ENCODE peak calls at places on chromosomes 16 and 17, in nine cellular contexts. One of them, this sample, is unnamed.

GRCh38 chr17:74453665-74454196 is 12.7 kb upstream of the CD300A start:
- DNase-seq in breast epithelium: peak; percentile 81
- DNase-seq in CD4-positive, alpha-beta memory T cell: peak; percentile 53
- DNase-seq in fibroblast of lung: no peak
- DNase-seq in mesenchymal stem cell: no peak
- DNase-seq in uterus: no peak
- DNase-seq in effector memory CD4-positive, alpha-beta T cell: peak; percentile 47
- DNase-seq in tibial artery: peak; percentile 97
- DNase-seq in upper lobe of left lung: no peak
- DNase-seq in this sample: no peak

GRCh38 chr17:37562016-37562745 is 47.0 kb downstream of the SYNRG start:
- DNase-seq in breast epithelium: no peak
- DNase-seq in CD4-positive, alpha-beta memory T cell: no peak
- DNase-seq in fibroblast of lung: no peak
- DNase-seq in mesenchymal stem cell: no peak
- DNase-seq in uterus: no peak
- DNase-seq in effector memory CD4-positive, alpha-beta T cell: no peak
- DNase-seq in tibial artery: no peak
- DNase-seq in upper lobe of left lung: no peak
- DNase-seq in this sample: no peak

GRCh38 chr17:17784599-17785264 is 52.1 kb downstream of the SREBF1 start:
- DNase-seq in breast epithelium: no peak
- DNase-seq in CD4-positive, alpha-beta memory T cell: no peak
- DNase-seq in fibroblast of lung: no peak
- DNase-seq in mesenchymal stem cell: peak; percentile 64
- DNase-seq in uterus: no peak
- DNase-seq in effector memory CD4-positive, alpha-beta T cell: no peak
- DNase-seq in tibial artery: no peak
- DNase-seq in upper lobe of left lung: no peak
- DNase-seq in this sample: no peak

GRCh38 chr17:75517277-75517865 is 1.0 kb downstream of the TSEN54 start:
- DNase-seq in breast epithelium: no peak
- DNase-seq in CD4-positive, alpha-beta memory T cell: peak; percentile 6
- DNase-seq in fibroblast of lung: no peak
- DNase-seq in mesenchymal stem cell: peak; percentile 9
- DNase-seq in uterus: peak; percentile 15
- DNase-seq in effector memory CD4-positive, alpha-beta T cell: no peak
- DNase-seq in tibial artery: no peak
- DNase-seq in upper lobe of left lung: no peak
- DNase-seq in this sample: no peak

GRCh38 chr17:35146214-35146833 is 1.3 kb upstream of the UNC45B start:
- DNase-seq in breast epithelium: no peak
- DNase-seq in CD4-positive, alpha-beta memory T cell: no peak
- DNase-seq in fibroblast of lung: no peak
- DNase-seq in mesenchymal stem cell: no peak
- DNase-seq in uterus: no peak
- DNase-seq in effector memory CD4-positive, alpha-beta T cell: no peak
- DNase-seq in tibial artery: no peak
- DNase-seq in upper lobe of left lung: no peak
- DNase-seq in this sample: no peak

GRCh38 chr17:40605301-40605700 is 40.0 kb upstream of the CCR7 start:
- DNase-seq in breast epithelium: no peak
- DNase-seq in CD4-positive, alpha-beta memory T cell: peak; percentile 72
- DNase-seq in fibroblast of lung: no peak
- DNase-seq in mesenchymal stem cell: no peak
- DNase-seq in uterus: no peak
- DNase-seq in effector memory CD4-positive, alpha-beta T cell: peak; percentile 32
- DNase-seq in tibial artery: no peak
- DNase-seq in upper lobe of left lung: no peak
- DNase-seq in this sample: no peak

GRCh38 chr17:58096892-58097291 is 13.7 kb downstream of the DYNLL2 start:
- DNase-seq in breast epithelium: no peak
- DNase-seq in CD4-positive, alpha-beta memory T cell: no peak
- DNase-seq in fibroblast of lung: no peak
- DNase-seq in mesenchymal stem cell: no peak
- DNase-seq in uterus: no peak
- DNase-seq in effector memory CD4-positive, alpha-beta T cell: no peak
- DNase-seq in tibial artery: no peak
- DNase-seq in upper lobe of left lung: no peak
- DNase-seq in this sample: no peak

GRCh38 chr16:50182441-50182840 is 29.3 kb downstream of the TENT4B start:
- DNase-seq in breast epithelium: no peak
- DNase-seq in CD4-positive, alpha-beta memory T cell: no peak
- DNase-seq in fibroblast of lung: no peak
- DNase-seq in mesenchymal stem cell: no peak
- DNase-seq in uterus: no peak
- DNase-seq in effector memory CD4-positive, alpha-beta T cell: no peak
- DNase-seq in tibial artery: no peak
- DNase-seq in upper lobe of left lung: no peak
- DNase-seq in this sample: no peak

GRCh38 chr17:17681744-17682292 is 560 bp downstream of the RAI1 start:
- DNase-seq in breast epithelium: no peak
- DNase-seq in CD4-positive, alpha-beta memory T cell: peak; percentile 23
- DNase-seq in fibroblast of lung: no peak
- DNase-seq in mesenchymal stem cell: no peak
- DNase-seq in uterus: peak; percentile 55
- DNase-seq in effector memory CD4-positive, alpha-beta T cell: no peak
- DNase-seq in tibial artery: no peak
- DNase-seq in upper lobe of left lung: peak; percentile 93
- DNase-seq in this sample: no peak

GRCh38 chr17:13031718-13032350 is 14.0 kb upstream of the ELAC2 start:
- DNase-seq in breast epithelium: no peak
- DNase-seq in CD4-positive, alpha-beta memory T cell: peak; percentile 47
- DNase-seq in fibroblast of lung: peak; percentile 59
- DNase-seq in mesenchymal stem cell: peak; percentile 48
- DNase-seq in uterus: peak; percentile 46
- DNase-seq in effector memory CD4-positive, alpha-beta T cell: no peak
- DNase-seq in tibial artery: no peak
- DNase-seq in upper lobe of left lung: no peak
- DNase-seq in this sample: no peak

GRCh38 chr16:84820305-84820684 is 510 bp downstream of the CRISPLD2 start:
- DNase-seq in breast epithelium: no peak
- DNase-seq in CD4-positive, alpha-beta memory T cell: no peak
- DNase-seq in fibroblast of lung: peak; percentile 27
- DNase-seq in mesenchymal stem cell: peak; percentile 52
- DNase-seq in uterus: no peak
- DNase-seq in effector memory CD4-positive, alpha-beta T cell: no peak
- DNase-seq in tibial artery: no peak
- DNase-seq in upper lobe of left lung: no peak
- DNase-seq in this sample: no peak

DNA sequence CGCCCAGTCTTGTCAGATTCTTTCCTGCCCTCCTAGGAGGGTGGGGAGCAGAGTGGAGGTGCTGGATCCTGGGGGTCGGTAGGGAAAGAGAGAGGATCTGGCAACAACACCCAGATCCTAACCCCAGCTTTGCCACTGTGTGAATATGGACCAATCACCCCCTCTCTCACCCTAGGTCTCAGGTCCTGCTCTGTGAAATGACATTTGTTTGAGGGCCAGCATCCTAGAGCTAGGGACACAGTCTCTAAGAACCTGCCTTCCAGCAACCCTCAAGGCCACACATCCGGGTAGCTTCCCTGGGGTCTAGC is 28.4 kb upstream of the MAP3K14 start:
- DNase-seq in breast epithelium: no peak
- DNase-seq in CD4-positive, alpha-beta memory T cell: no peak
- DNase-seq in fibroblast of lung: no peak
- DNase-seq in mesenchymal stem cell: no peak
- DNase-seq in uterus: no peak
- DNase-seq in effector memory CD4-positive, alpha-beta T cell: no peak
- DNase-seq in tibial artery: no peak
- DNase-seq in upper lobe of left lung: no peak
- DNase-seq in this sample: no peak
- H3K27ac ChIP-seq in breast epithelium: peak overlapping the region; percentile 40
- H3K27ac ChIP-seq in CD4-positive, alpha-beta memory T cell: no peak overlapping the region
- H3K27ac ChIP-seq in fibroblast of lung: peak overlapping the region; percentile 55
- H3K27ac ChIP-seq in mesenchymal stem cell: peak overlapping the region; percentile 43
- H3K27ac ChIP-seq in uterus: peak overlapping the region; percentile 64
- H3K27ac ChIP-seq in effector memory CD4-positive, alpha-beta T cell: no peak overlapping the region
- H3K27ac ChIP-seq in tibial artery: no peak overlapping the region
- H3K27ac ChIP-seq in upper lobe of left lung: peak overlapping the region; percentile 52
- H3K27ac ChIP-seq in this sample: no peak overlapping the region

GRCh38 chr17:5610956-5611355 is 26.6 kb upstream of the NLRP1 start:
- DNase-seq in breast epithelium: no peak
- DNase-seq in CD4-positive, alpha-beta memory T cell: no peak
- DNase-seq in fibroblast of lung: no peak
- DNase-seq in mesenchymal stem cell: no peak
- DNase-seq in uterus: no peak
- DNase-seq in effector memory CD4-positive, alpha-beta T cell: no peak
- DNase-seq in tibial artery: no peak
- DNase-seq in upper lobe of left lung: no peak
- DNase-seq in this sample: no peak
- H3K27ac ChIP-seq in breast epithelium: no peak overlapping the region
- H3K27ac ChIP-seq in CD4-positive, alpha-beta memory T cell: no peak overlapping the region
- H3K27ac ChIP-seq in fibroblast of lung: no peak overlapping the region
- H3K27ac ChIP-seq in mesenchymal stem cell: no peak overlapping the region
- H3K27ac ChIP-seq in uterus: no peak overlapping the region
- H3K27ac ChIP-seq in effector memory CD4-positive, alpha-beta T cell: no peak overlapping the region
- H3K27ac ChIP-seq in tibial artery: no peak overlapping the region
- H3K27ac ChIP-seq in upper lobe of left lung: no peak overlapping the region
- H3K27ac ChIP-seq in this sample: no peak overlapping the region

GRCh38 chr16:17296412-17296811 is 174.3 kb downstream of the XYLT1 start:
- DNase-seq in breast epithelium: peak; percentile 42
- DNase-seq in CD4-positive, alpha-beta memory T cell: no peak
- DNase-seq in fibroblast of lung: no peak
- DNase-seq in mesenchymal stem cell: no peak
- DNase-seq in uterus: no peak
- DNase-seq in effector memory CD4-positive, alpha-beta T cell: no peak
- DNase-seq in tibial artery: no peak
- DNase-seq in upper lobe of left lung: no peak
- DNase-seq in this sample: no peak

GRCh38 chr16:17298238-17298637 is 172.5 kb downstream of the XYLT1 start:
- DNase-seq in breast epithelium: no peak
- DNase-seq in CD4-positive, alpha-beta memory T cell: no peak
- DNase-seq in fibroblast of lung: no peak
- DNase-seq in mesenchymal stem cell: no peak
- DNase-seq in uterus: no peak
- DNase-seq in effector memory CD4-positive, alpha-beta T cell: no peak
- DNase-seq in tibial artery: no peak
- DNase-seq in upper lobe of left lung: no peak
- DNase-seq in this sample: no peak

GRCh38 chr16:17293813-17294558 is 176.8 kb downstream of the XYLT1 start:
- DNase-seq in breast epithelium: no peak
- DNase-seq in CD4-positive, alpha-beta memory T cell: no peak
- DNase-seq in fibroblast of lung: no peak
- DNase-seq in mesenchymal stem cell: no peak
- DNase-seq in uterus: no peak
- DNase-seq in effector memory CD4-positive, alpha-beta T cell: no peak
- DNase-seq in tibial artery: peak; percentile 68
- DNase-seq in upper lobe of left lung: no peak
- DNase-seq in this sample: no peak

GRCh38 chr16:17295948-17296347 is 174.8 kb downstream of the XYLT1 start:
- DNase-seq in breast epithelium: peak; percentile 79
- DNase-seq in CD4-positive, alpha-beta memory T cell: no peak
- DNase-seq in fibroblast of lung: no peak
- DNase-seq in mesenchymal stem cell: no peak
- DNase-seq in uterus: no peak
- DNase-seq in effector memory CD4-positive, alpha-beta T cell: no peak
- DNase-seq in tibial artery: no peak
- DNase-seq in upper lobe of left lung: no peak
- DNase-seq in this sample: no peak

GRCh38 chr16:17294856-17295255 is 175.9 kb downstream of the XYLT1 start:
- DNase-seq in breast epithelium: no peak
- DNase-seq in CD4-positive, alpha-beta memory T cell: no peak
- DNase-seq in fibroblast of lung: no peak
- DNase-seq in mesenchymal stem cell: no peak
- DNase-seq in uterus: no peak
- DNase-seq in effector memory CD4-positive, alpha-beta T cell: no peak
- DNase-seq in tibial artery: no peak
- DNase-seq in upper lobe of left lung: no peak
- DNase-seq in this sample: no peak
- H3K27ac ChIP-seq in breast epithelium: no peak overlapping the region
- H3K27ac ChIP-seq in CD4-positive, alpha-beta memory T cell: no peak overlapping the region
- H3K27ac ChIP-seq in fibroblast of lung: no peak overlapping the region
- H3K27ac ChIP-seq in mesenchymal stem cell: no peak overlapping the region
- H3K27ac ChIP-seq in uterus: no peak overlapping the region
- H3K27ac ChIP-seq in effector memory CD4-positive, alpha-beta T cell: no peak overlapping the region
- H3K27ac ChIP-seq in tibial artery: peak overlapping the region; percentile 49
- H3K27ac ChIP-seq in upper lobe of left lung: no peak overlapping the region
- H3K27ac ChIP-seq in this sample: no peak overlapping the region

GRCh38 chr17:82234211-82235055 is 5.6 kb downstream of the SLC16A3 start:
- DNase-seq in breast epithelium: no peak
- DNase-seq in CD4-positive, alpha-beta memory T cell: no peak
- DNase-seq in fibroblast of lung: no peak
- DNase-seq in mesenchymal stem cell: no peak
- DNase-seq in uterus: no peak
- DNase-seq in effector memory CD4-positive, alpha-beta T cell: no peak
- DNase-seq in tibial artery: peak; percentile 66
- DNase-seq in upper lobe of left lung: peak; percentile 70
- DNase-seq in this sample: no peak
- H3K27ac ChIP-seq in breast epithelium: no peak overlapping the region
- H3K27ac ChIP-seq in CD4-positive, alpha-beta memory T cell: no peak overlapping the region
- H3K27ac ChIP-seq in fibroblast of lung: no peak overlapping the region
- H3K27ac ChIP-seq in mesenchymal stem cell: peak overlapping the region; percentile 16
- H3K27ac ChIP-seq in uterus: no peak overlapping the region
- H3K27ac ChIP-seq in effector memory CD4-positive, alpha-beta T cell: no peak overlapping the region
- H3K27ac ChIP-seq in tibial artery: no peak overlapping the region
- H3K27ac ChIP-seq in upper lobe of left lung: no peak overlapping the region
- H3K27ac ChIP-seq in this sample: no peak overlapping the region

DNA sequence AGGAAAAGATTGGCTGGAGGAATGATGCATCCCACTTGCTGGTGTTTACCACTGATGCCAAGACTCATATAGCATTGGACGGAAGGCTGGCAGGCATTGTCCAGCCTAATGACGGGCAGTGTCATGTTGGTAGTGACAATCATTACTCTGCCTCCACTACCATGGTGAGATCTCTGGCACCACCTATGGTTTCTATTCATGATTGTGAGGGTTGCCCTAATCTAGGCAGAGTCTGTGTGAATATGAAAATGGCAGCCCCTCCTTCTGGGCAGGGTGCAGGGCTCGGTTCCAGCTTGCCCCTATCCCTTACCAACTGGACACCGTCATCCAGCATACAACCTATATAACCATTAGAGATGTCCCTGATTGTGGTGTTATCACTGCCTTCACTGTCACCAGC is 33.4 kb downstream of the ITGB3 start:
- DNase-seq in breast epithelium: no peak
- DNase-seq in CD4-positive, alpha-beta memory T cell: no peak
- DNase-seq in fibroblast of lung: no peak
- DNase-seq in mesenchymal stem cell: no peak
- DNase-seq in uterus: no peak
- DNase-seq in effector memory CD4-positive, alpha-beta T cell: no peak
- DNase-seq in tibial artery: no peak
- DNase-seq in upper lobe of left lung: no peak
- DNase-seq in this sample: no peak
- H3K27ac ChIP-seq in breast epithelium: no peak overlapping the region
- H3K27ac ChIP-seq in CD4-positive, alpha-beta memory T cell: no peak overlapping the region
- H3K27ac ChIP-seq in fibroblast of lung: no peak overlapping the region
- H3K27ac ChIP-seq in mesenchymal stem cell: no peak overlapping the region
- H3K27ac ChIP-seq in uterus: no peak overlapping the region
- H3K27ac ChIP-seq in effector memory CD4-positive, alpha-beta T cell: no peak overlapping the region
- H3K27ac ChIP-seq in tibial artery: no peak overlapping the region
- H3K27ac ChIP-seq in upper lobe of left lung: no peak overlapping the region
- H3K27ac ChIP-seq in this sample: no peak overlapping the region

GRCh38 chr16:15888072-15888976 is at the start of gene CEP20:
- DNase-seq in breast epithelium: peak; percentile 100
- DNase-seq in CD4-positive, alpha-beta memory T cell: peak; percentile 100
- DNase-seq in fibroblast of lung: peak; percentile 98
- DNase-seq in mesenchymal stem cell: peak; percentile 99
- DNase-seq in uterus: peak; percentile 100
- DNase-seq in effector memory CD4-positive, alpha-beta T cell: peak; percentile 99
- DNase-seq in tibial artery: peak; percentile 100
- DNase-seq in upper lobe of left lung: peak; percentile 99
- DNase-seq in this sample: peak; percentile 100
- H3K27ac ChIP-seq in breast epithelium: peak within 1 kb of the TSS; percentile 90
- H3K27ac ChIP-seq in CD4-positive, alpha-beta memory T cell: peak within 1 kb of the TSS; percentile 88
- H3K27ac ChIP-seq in fibroblast of lung: peak within 1 kb of the TSS; percentile 96
- H3K27ac ChIP-seq in mesenchymal stem cell: peak within 1 kb of the TSS; percentile 84
- H3K27ac ChIP-seq in uterus: peak within 1 kb of the TSS; percentile 91
- H3K27ac ChIP-seq in effector memory CD4-positive, alpha-beta T cell: peak within 1 kb of the TSS; percentile 86
- H3K27ac ChIP-seq in tibial artery: peak within 1 kb of the TSS; percentile 88
- H3K27ac ChIP-seq in upper lobe of left lung: peak within 1 kb of the TSS; percentile 88
- H3K27ac ChIP-seq in this sample: peak within 1 kb of the TSS; percentile 84

This sample was measured in dorsolateral prefrontal cortex.